ENCODE peak calls at places on chromosomes 16 and 17, in five cellular contexts. B is fibroblast of mammary gland, M is NCI-H1436, R is left cardiac atrium, K is NCI-H748 treated with DMSO at 0.1 percent for 48 hours. L is an unnamed sample.

GRCh38 chr16:4611337-4612023 is 3.2 kb downstream of the UBALD1 start:
- DNase-seq in B (no peak), M (no peak), R (no peak), K (no peak), L (peak; percentile 33)

GRCh38 chr16:67086829-67087228 is 22.9 kb upstream of the PHAF1 start:
- DNase-seq in B (no peak), M (no peak), R (no peak), K (no peak), L (no peak)

GRCh38 chr16:49932943-49933342 is 77.0 kb upstream of the ZNF423 start:
- DNase-seq in B (peak; percentile 30), M (no peak), R (no peak), K (no peak), L (no peak)

GRCh38 chr16:30113711-30114333 is 485 bp upstream of the GDPD3 start:
- DNase-seq in B (peak; percentile 45), M (no peak), R (no peak), K (no peak), L (no peak)

GRCh38 chr17:50772251-50772650 is 4.9 kb upstream of the ANKRD40CL start:
- DNase-seq in B (no peak), M (no peak), R (no peak), K (no peak), L (no peak)

GRCh38 chr16:28497386-28497785 is 2.9 kb downstream of the APOBR start:
- DNase-seq in B (no peak), M (no peak), R (no peak), K (no peak), L (no peak)

GRCh38 chr16:27430923-27431484 is 29.0 kb downstream of the IL21R start:
- DNase-seq in B (peak; percentile 47), M (no peak), R (no peak), K (no peak), L (peak; percentile 51)

GRCh38 chr16:4561565-4561964 is 5.4 kb downstream of the C16orf96 start:
- DNase-seq in B (no peak), M (no peak), R (no peak), K (no peak), L (no peak)

GRCh38 chr17:45848868-45849535 is 4.3 kb downstream of the SPPL2C start:
- DNase-seq in B (no peak), M (no peak), R (no peak), K (no peak), L (no peak)

GRCh38 chr16:75593825-75594820 is 27.9 kb downstream of the GABARAPL2 start:
- DNase-seq in B (peak; percentile 85), M (peak; percentile 71), R (no peak), K (peak; percentile 15), L (peak; percentile 28)

GRCh38 chr16:72517154-72517553 is 345.2 kb upstream of the PMFBP1 start:
- DNase-seq in B (no peak), M (no peak), R (no peak), K (no peak), L (no peak)

GRCh38 chr16:52725461-52725860 is 178.5 kb upstream of the TOX3 start:
- DNase-seq in B (no peak), M (no peak), R (no peak), K (no peak), L (no peak)

GRCh38 chr16:75471723-75472634 is 7.5 kb upstream of the TMEM170A start:
- DNase-seq in B (peak; percentile 68), M (peak; percentile 65), R (peak; percentile 58), K (peak; percentile 18), L (peak; percentile 67)